ENCODE peak calls at places on chromosomes 3 and 15, in seven cellular contexts. S is fibroblast of lung, T is NCI-H510A, L is HT1080, D is posterior cingulate gyrus, O is posterior vena cava, M is A549. W is an unnamed sample.

GRCh38 chr3:100043271-100043670 is 71.0 kb downstream of the FILIP1L start:
- DNase-seq in S (no peak), T (no peak), L (no peak), D (no peak), O (no peak), M (no peak), W (no peak)

GRCh38 chr3:22632566-22632965 is 570.6 kb upstream of the UBE2E2 start:
- DNase-seq in S (no peak), T (no peak), L (no peak), D (no peak), O (no peak), M (no peak), W (no peak)

GRCh38 chr15:50883903-50884302 is 24.6 kb upstream of the AP4E1 start:
- DNase-seq in S (peak; percentile 32), T (no peak), L (peak; percentile 79), D (no peak), O (no peak), M (no peak), W (peak; percentile 37)

GRCh38 chr15:60972866-60973265 is 256.2 kb downstream of the RORA start:
- DNase-seq in S (peak; percentile 70), T (no peak), L (peak; percentile 85), D (no peak), O (no peak), M (no peak), W (peak; percentile 52)

GRCh38 chr3:4290272-4290893 is 12.8 kb upstream of the SETMAR start:
- DNase-seq in S (peak; percentile 61), T (no peak), L (peak; percentile 38), D (no peak), O (no peak), M (peak; percentile 16), W (peak; percentile 54)

GRCh38 chr3:175426805-175427204 is 567.7 kb downstream of the NAALADL2 start:
- DNase-seq in S (no peak), T (no peak), L (no peak), D (no peak), O (no peak), M (no peak), W (no peak)

GRCh38 chr3:167473863-167474262 is at the start of gene SERPINI2:
- DNase-seq in S (no peak), T (no peak), L (no peak), D (no peak), O (no peak), M (no peak), W (no peak)

GRCh38 chr3:142026333-142026732 is 123.0 kb downstream of the TFDP2 start:
- DNase-seq in S (no peak), T (no peak), L (no peak), D (no peak), O (no peak), M (no peak), W (no peak)

GRCh38 chr3:113231391-113231790 is 20.0 kb downstream of the BOC start:
- DNase-seq in S (no peak), T (no peak), L (peak; percentile 95), D (no peak), O (no peak), M (no peak), W (peak; percentile 69)

GRCh38 chr15:63499611-63500010 is 4.8 kb upstream of the USP3 start:
- DNase-seq in S (no peak), T (no peak), L (no peak), D (no peak), O (no peak), M (no peak), W (no peak)

GRCh38 chr3:114953215-114953799 is 193.8 kb downstream of the ZBTB20 start:
- DNase-seq in S (no peak), T (no peak), L (no peak), D (no peak), O (no peak), M (no peak), W (no peak)

GRCh38 chr3:57194641-57195040 is 5.1 kb downstream of the HESX1 start:
- DNase-seq in S (no peak), T (no peak), L (no peak), D (no peak), O (no peak), M (no peak), W (no peak)

W was measured in brain microvascular endothelial cell.